ENCODE peak calls at places on chromosomes 13 and 19, in six cellular contexts. One of them, this sample, is unnamed.

GRCh38 chr13:46342538-46342937 is 44.5 kb downstream of the RUBCNL start:
- DNase-seq in tibial nerve: no peak
- DNase-seq in astrocyte of the spinal cord: no peak
- DNase-seq in GM12865: no peak
- DNase-seq in lung: no peak
- DNase-seq in fibroblast of pulmonary artery: no peak
- DNase-seq in this sample: no peak

GRCh38 chr19:45761714-45762113 is 7.3 kb downstream of the SIX5 start:
- DNase-seq in fibroblast of pulmonary artery: no peak
- DNase-seq in tibial nerve: no peak
- DNase-seq in lung: no peak
- DNase-seq in GM12865: no peak
- DNase-seq in astrocyte of the spinal cord: no peak
- DNase-seq in this sample: no peak

GRCh38 chr19:36939153-36939552 is 23.0 kb downstream of the ZNF568 start:
- DNase-seq in lung: no peak
- DNase-seq in astrocyte of the spinal cord: no peak
- DNase-seq in fibroblast of pulmonary artery: no peak
- DNase-seq in tibial nerve: no peak
- DNase-seq in GM12865: no peak
- DNase-seq in this sample: no peak

GRCh38 chr19:41552558-41552957 is 23.4 kb upstream of the CEACAM21 start:
- DNase-seq in astrocyte of the spinal cord: no peak
- DNase-seq in tibial nerve: no peak
- DNase-seq in GM12865: peak; percentile 92
- DNase-seq in fibroblast of pulmonary artery: no peak
- DNase-seq in lung: no peak
- DNase-seq in this sample: no peak

GRCh38 chr13:79171131-79172061 is 234.7 kb downstream of the RBM26 start:
- DNase-seq in lung: no peak
- DNase-seq in tibial nerve: no peak
- DNase-seq in fibroblast of pulmonary artery: no peak
- DNase-seq in astrocyte of the spinal cord: no peak
- DNase-seq in GM12865: no peak
- DNase-seq in this sample: no peak

GRCh38 chr13:106038752-106039151 is 496.7 kb downstream of the EFNB2 start:
- DNase-seq in tibial nerve: no peak
- DNase-seq in lung: no peak
- DNase-seq in astrocyte of the spinal cord: peak; percentile 91
- DNase-seq in GM12865: no peak
- DNase-seq in fibroblast of pulmonary artery: peak; percentile 73
- DNase-seq in this sample: no peak

GRCh38 chr19:32351807-32352630 is 6.6 kb downstream of the ZNF507 start:
- DNase-seq in GM12865: no peak
- DNase-seq in fibroblast of pulmonary artery: no peak
- DNase-seq in astrocyte of the spinal cord: peak; percentile 75
- DNase-seq in lung: no peak
- DNase-seq in tibial nerve: no peak
- DNase-seq in this sample: no peak

GRCh38 chr13:39676315-39676876 is 20.9 kb downstream of the COG6 start:
- DNase-seq in lung: no peak
- DNase-seq in GM12865: peak; percentile 57
- DNase-seq in tibial nerve: no peak
- DNase-seq in astrocyte of the spinal cord: peak; percentile 62
- DNase-seq in fibroblast of pulmonary artery: peak; percentile 75
- DNase-seq in this sample: peak; percentile 5

GRCh38 chr19:50713556-50714236 is 5.9 kb downstream of the SHANK1 start:
- DNase-seq in tibial nerve: no peak
- DNase-seq in fibroblast of pulmonary artery: no peak
- DNase-seq in lung: no peak
- DNase-seq in GM12865: no peak
- DNase-seq in astrocyte of the spinal cord: no peak
- DNase-seq in this sample: no peak

GRCh38 chr13:85853901-85854663 is 54.9 kb upstream of the SLITRK6 start:
- DNase-seq in tibial nerve: no peak
- DNase-seq in GM12865: no peak
- DNase-seq in fibroblast of pulmonary artery: no peak
- DNase-seq in lung: no peak
- DNase-seq in astrocyte of the spinal cord: no peak
- DNase-seq in this sample: no peak

GRCh38 chr13:76210262-76210661 is 574.1 kb downstream of the LMO7 start:
- DNase-seq in fibroblast of pulmonary artery: no peak
- DNase-seq in tibial nerve: no peak
- DNase-seq in lung: peak; percentile 44
- DNase-seq in astrocyte of the spinal cord: no peak
- DNase-seq in GM12865: no peak
- DNase-seq in this sample: no peak

GRCh38 chr19:4976412-4977298 is 7.7 kb downstream of the KDM4B start:
- DNase-seq in GM12865: no peak
- DNase-seq in astrocyte of the spinal cord: peak; percentile 86
- DNase-seq in lung: peak; percentile 80
- DNase-seq in tibial nerve: peak; percentile 74
- DNase-seq in fibroblast of pulmonary artery: peak; percentile 99
- DNase-seq in this sample: peak; percentile 64

GRCh38 chr19:22545751-22546150 is 88.4 kb upstream of the ZNF492 start:
- DNase-seq in GM12865: peak; percentile 12
- DNase-seq in lung: no peak
- DNase-seq in astrocyte of the spinal cord: no peak
- DNase-seq in tibial nerve: no peak
- DNase-seq in fibroblast of pulmonary artery: peak; percentile 0
- DNase-seq in this sample: peak; percentile 23

GRCh38 chr13:33490461-33491327 is 205.1 kb upstream of the STARD13 start:
- DNase-seq in GM12865: no peak
- DNase-seq in fibroblast of pulmonary artery: peak; percentile 82
- DNase-seq in lung: no peak
- DNase-seq in astrocyte of the spinal cord: no peak
- DNase-seq in tibial nerve: no peak
- DNase-seq in this sample: no peak

GRCh38 chr19:33905937-33906577 is 109.4 kb downstream of the KCTD15 start:
- DNase-seq in GM12865: peak; percentile 12
- DNase-seq in astrocyte of the spinal cord: no peak
- DNase-seq in fibroblast of pulmonary artery: no peak
- DNase-seq in lung: peak; percentile 74
- DNase-seq in tibial nerve: peak; percentile 23
- DNase-seq in this sample: peak; percentile 59

GRCh38 chr13:21113851-21114306 is 52.5 kb upstream of the LATS2 start:
- DNase-seq in tibial nerve: no peak
- DNase-seq in lung: no peak
- DNase-seq in astrocyte of the spinal cord: no peak
- DNase-seq in fibroblast of pulmonary artery: no peak
- DNase-seq in GM12865: no peak
- DNase-seq in this sample: no peak

GRCh38 chr13:65914707-65915106 is 1315.4 kb downstream of the PCDH9 start:
- DNase-seq in fibroblast of pulmonary artery: peak; percentile 68
- DNase-seq in lung: no peak
- DNase-seq in GM12865: no peak
- DNase-seq in astrocyte of the spinal cord: peak; percentile 65
- DNase-seq in tibial nerve: no peak
- DNase-seq in this sample: no peak

GRCh38 chr19:16051254-16052025 is 24.9 kb upstream of the TPM4 start:
- DNase-seq in lung: no peak
- DNase-seq in astrocyte of the spinal cord: no peak
- DNase-seq in tibial nerve: no peak
- DNase-seq in GM12865: peak; percentile 60
- DNase-seq in fibroblast of pulmonary artery: peak; percentile 39
- DNase-seq in this sample: no peak

GRCh38 chr13:56713656-56714055 is 427.1 kb upstream of the PRR20A start:
- DNase-seq in lung: no peak
- DNase-seq in astrocyte of the spinal cord: no peak
- DNase-seq in tibial nerve: no peak
- DNase-seq in fibroblast of pulmonary artery: no peak
- DNase-seq in GM12865: no peak
- DNase-seq in this sample: no peak

GRCh38 chr19:58558623-58559274 is 338 bp upstream of the UBE2M start:
- DNase-seq in GM12865: peak; percentile 100
- DNase-seq in tibial nerve: peak; percentile 99
- DNase-seq in astrocyte of the spinal cord: peak; percentile 99
- DNase-seq in lung: peak; percentile 98
- DNase-seq in fibroblast of pulmonary artery: peak; percentile 99
- DNase-seq in this sample: peak; percentile 97

GRCh38 chr19:33408538-33408937 is 35.0 kb downstream of the CEBPG start:
- DNase-seq in lung: no peak
- DNase-seq in fibroblast of pulmonary artery: no peak
- DNase-seq in tibial nerve: no peak
- DNase-seq in GM12865: no peak
- DNase-seq in astrocyte of the spinal cord: no peak
- DNase-seq in this sample: no peak

GRCh38 chr19:30085394-30085793 is 143.4 kb downstream of the URI1 start:
- DNase-seq in tibial nerve: no peak
- DNase-seq in astrocyte of the spinal cord: no peak
- DNase-seq in lung: no peak
- DNase-seq in fibroblast of pulmonary artery: no peak
- DNase-seq in GM12865: no peak
- DNase-seq in this sample: no peak

GRCh38 chr19:48734625-48735024 is 5.8 kb downstream of the RASIP1 start:
- DNase-seq in lung: no peak
- DNase-seq in fibroblast of pulmonary artery: no peak
- DNase-seq in tibial nerve: no peak
- DNase-seq in GM12865: no peak
- DNase-seq in astrocyte of the spinal cord: no peak
- DNase-seq in this sample: no peak

GRCh38 chr13:60267498-60268202 is 103.9 kb upstream of the DIAPH3 start:
- DNase-seq in tibial nerve: no peak
- DNase-seq in astrocyte of the spinal cord: no peak
- DNase-seq in GM12865: no peak
- DNase-seq in lung: no peak
- DNase-seq in fibroblast of pulmonary artery: peak; percentile 2
- DNase-seq in this sample: peak; percentile 30

GRCh38 chr19:1205114-1206062 is at the start of gene STK11:
- DNase-seq in GM12865: peak; percentile 99
- DNase-seq in lung: peak; percentile 99
- DNase-seq in fibroblast of pulmonary artery: peak; percentile 97
- DNase-seq in astrocyte of the spinal cord: peak; percentile 98
- DNase-seq in tibial nerve: peak; percentile 98
- DNase-seq in this sample: peak; percentile 100
- TF ChIP-seq CTCF in GM12865: no peak
- TF ChIP-seq CTCF in lung: no peak
- TF ChIP-seq CTCF in fibroblast of pulmonary artery: no peak
- TF ChIP-seq CTCF in astrocyte of the spinal cord: no peak
- TF ChIP-seq CTCF in tibial nerve: no peak
- TF ChIP-seq CTCF in this sample: no peak

DNA sequence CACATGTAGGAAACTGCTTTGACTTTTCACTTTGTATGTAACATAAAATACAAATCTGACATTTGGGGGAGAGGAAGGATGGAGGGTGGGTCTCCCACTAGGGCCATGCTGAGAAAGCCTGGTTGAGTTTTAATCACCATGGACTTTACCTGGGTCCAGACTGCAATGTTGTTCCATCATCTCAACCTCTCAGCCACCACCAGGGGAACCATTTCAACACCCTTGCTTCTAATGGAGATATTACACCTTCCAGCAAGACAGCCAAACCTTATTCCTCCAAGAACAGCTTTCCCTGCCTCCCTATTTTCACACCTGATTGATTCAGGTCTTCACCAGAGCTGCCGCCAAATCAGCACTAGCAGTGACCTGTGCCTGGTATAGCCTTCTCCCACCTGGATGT is 56.0 kb downstream of the ZAR1L start:
- DNase-seq in fibroblast of pulmonary artery: no peak
- DNase-seq in tibial nerve: no peak
- DNase-seq in astrocyte of the spinal cord: no peak
- DNase-seq in GM12865: no peak
- DNase-seq in lung: no peak
- DNase-seq in this sample: no peak
- TF ChIP-seq CTCF in fibroblast of pulmonary artery: no peak
- TF ChIP-seq CTCF in tibial nerve: no peak
- TF ChIP-seq CTCF in astrocyte of the spinal cord: no peak
- TF ChIP-seq CTCF in GM12865: peak; percentile 11
- TF ChIP-seq CTCF in lung: no peak
- TF ChIP-seq CTCF in this sample: no peak

GRCh38 chr13:100633461-100633860 is 41.1 kb downstream of the TMTC4 start:
- DNase-seq in tibial nerve: no peak
- DNase-seq in GM12865: no peak
- DNase-seq in fibroblast of pulmonary artery: peak; percentile 91
- DNase-seq in lung: no peak
- DNase-seq in astrocyte of the spinal cord: peak; percentile 87
- DNase-seq in this sample: no peak

GRCh38 chr13:100627142-100627541 is 38.6 kb upstream of the GGACT start:
- DNase-seq in GM12865: no peak
- DNase-seq in astrocyte of the spinal cord: no peak
- DNase-seq in fibroblast of pulmonary artery: no peak
- DNase-seq in tibial nerve: no peak
- DNase-seq in lung: no peak
- DNase-seq in this sample: no peak

GRCh38 chr13:100625447-100625846 is 36.9 kb upstream of the GGACT start:
- DNase-seq in tibial nerve: no peak
- DNase-seq in GM12865: no peak
- DNase-seq in astrocyte of the spinal cord: no peak
- DNase-seq in fibroblast of pulmonary artery: no peak
- DNase-seq in lung: no peak
- DNase-seq in this sample: no peak

GRCh38 chr13:100634686-100635085 is 39.9 kb downstream of the TMTC4 start:
- DNase-seq in lung: no peak
- DNase-seq in astrocyte of the spinal cord: no peak
- DNase-seq in tibial nerve: no peak
- DNase-seq in fibroblast of pulmonary artery: no peak
- DNase-seq in GM12865: no peak
- DNase-seq in this sample: no peak

GRCh38 chr13:100630564-100630963 is 42.0 kb upstream of the GGACT start:
- DNase-seq in astrocyte of the spinal cord: peak; percentile 27
- DNase-seq in GM12865: no peak
- DNase-seq in fibroblast of pulmonary artery: no peak
- DNase-seq in tibial nerve: no peak
- DNase-seq in lung: no peak
- DNase-seq in this sample: no peak
- TF ChIP-seq CTCF in astrocyte of the spinal cord: peak; percentile 21
- TF ChIP-seq CTCF in GM12865: no peak
- TF ChIP-seq CTCF in fibroblast of pulmonary artery: no peak
- TF ChIP-seq CTCF in tibial nerve: no peak
- TF ChIP-seq CTCF in lung: no peak
- TF ChIP-seq CTCF in this sample: no peak

GRCh38 chr13:97913206-97913605 is 40.3 kb upstream of the IPO5 start:
- DNase-seq in GM12865: no peak
- DNase-seq in lung: no peak
- DNase-seq in fibroblast of pulmonary artery: no peak
- DNase-seq in astrocyte of the spinal cord: no peak
- DNase-seq in tibial nerve: no peak
- DNase-seq in this sample: no peak

GRCh38 chr13:97912139-97912535 is 41.3 kb upstream of the IPO5 start:
- DNase-seq in fibroblast of pulmonary artery: no peak
- DNase-seq in tibial nerve: no peak
- DNase-seq in GM12865: no peak
- DNase-seq in astrocyte of the spinal cord: no peak
- DNase-seq in lung: no peak
- DNase-seq in this sample: no peak

GRCh38 chr13:97914537-97914936 is 38.9 kb upstream of the IPO5 start:
- DNase-seq in lung: no peak
- DNase-seq in GM12865: no peak
- DNase-seq in astrocyte of the spinal cord: peak; percentile 41
- DNase-seq in fibroblast of pulmonary artery: no peak
- DNase-seq in tibial nerve: no peak
- DNase-seq in this sample: no peak

GRCh38 chr13:97911311-97912138 is 42.0 kb upstream of the IPO5 start:
- DNase-seq in lung: no peak
- DNase-seq in fibroblast of pulmonary artery: no peak
- DNase-seq in GM12865: peak; percentile 38
- DNase-seq in tibial nerve: no peak
- DNase-seq in astrocyte of the spinal cord: peak; percentile 27
- DNase-seq in this sample: peak; percentile 38
- TF ChIP-seq CTCF in lung: no peak
- TF ChIP-seq CTCF in fibroblast of pulmonary artery: peak; percentile 41
- TF ChIP-seq CTCF in GM12865: peak; percentile 54
- TF ChIP-seq CTCF in tibial nerve: no peak
- TF ChIP-seq CTCF in astrocyte of the spinal cord: peak; percentile 44
- TF ChIP-seq CTCF in this sample: peak; percentile 37

This sample was measured in GM20000.